ENCODE peak calls at places on chromosomes 2 and 18, in ten cellular contexts. M is tibial artery, V is osteoblast, W is endothelial cell of umbilical vein, Z is upper lobe of right lung, F is adrenal gland, Q is sigmoid colon, E is Panc1, D is ovary, H is stomach. I is an unnamed sample. For H3K4me1 and H3K27me3, the result is how much of the 10 kb centered on the place peaks cover.

GRCh38 chr2:170271340-170271739 is 93.4 kb downstream of the MYO3B start:
- DNase-seq in M (no peak), V (no peak), W (no peak), Z (no peak), F (no peak), Q (no peak), E (no peak), D (no peak), H (no peak), I (no peak)

GRCh38 chr2:217277646-217278048 is 417.8 kb upstream of the TNP1 start:
- DNase-seq in M (no peak), V (peak), W (peak), Z (no peak), F (peak), Q (peak), E (no peak), D (no peak), H (no peak), I (no peak)

GRCh38 chr2:101517753-101518152 is 42.8 kb upstream of the RFX8 start:
- DNase-seq in M (no peak), V (peak), W (no peak), Z (no peak), F (no peak), Q (no peak), E (no peak), D (no peak), H (no peak), I (no peak)

GRCh38 chr2:58991357-58991756 is 750.2 kb upstream of the FANCL start:
- DNase-seq in M (no peak), V (no peak), W (no peak), Z (no peak), F (no peak), Q (no peak), E (no peak), D (no peak), H (no peak), I (no peak)

GRCh38 chr2:121502246-121502645 is 28.4 kb upstream of the RNU4ATAC start:
- DNase-seq in M (no peak), V (no peak), W (no peak), Z (no peak), F (no peak), Q (no peak), E (no peak), D (no peak), H (no peak), I (no peak)

GRCh38 chr2:27960237-27960912 is 69.8 kb downstream of the BABAM2 start:
- DNase-seq in M (no peak), V (peak), W (peak), Z (no peak), F (no peak), Q (no peak), E (no peak), D (no peak), H (no peak), I (no peak)

GRCh38 chr2:203436496-203436895 is 98.6 kb downstream of the RAPH1 start:
- DNase-seq in M (no peak), V (no peak), W (no peak), Z (no peak), F (no peak), Q (no peak), E (no peak), D (no peak), H (no peak), I (no peak)

GRCh38 chr18:76686737-76687231 is 135.6 kb upstream of the ZNF236 start:
- DNase-seq in M (peak), V (peak), W (peak), Z (no peak), F (peak), Q (peak), E (peak), D (peak), H (peak), I (peak)

GRCh38 chr2:132403176-132403575 is 13.4 kb upstream of the GPR39 start:
- DNase-seq in M (no peak), V (no peak), W (no peak), Z (no peak), F (no peak), Q (no peak), E (no peak), D (no peak), H (no peak), I (no peak)

GRCh38 chr2:211351998-211352397 is 795.6 kb downstream of the CPS1 start:
- DNase-seq in M (no peak), V (peak), W (no peak), Z (no peak), F (no peak), Q (no peak), E (no peak), D (no peak), H (no peak), I (peak)

GRCh38 chr2:8028436-8028835 is 653.4 kb upstream of the ID2 start:
- DNase-seq in M (no peak), V (no peak), W (no peak), Z (no peak), F (no peak), Q (no peak), E (no peak), D (no peak), H (no peak), I (no peak)

GRCh38 chr2:44083054-44083453 is 85.6 kb upstream of the PPM1B start:
- DNase-seq in M (peak), V (no peak), W (no peak), Z (no peak), F (no peak), Q (no peak), E (no peak), D (no peak), H (no peak), I (no peak)

GRCh38 chr2:149357058-149357457 is 26.7 kb downstream of the LYPD6 start:
- DNase-seq in M (no peak), V (no peak), W (no peak), Z (no peak), F (no peak), Q (no peak), E (no peak), D (no peak), H (no peak), I (no peak)

GRCh38 chr2:24840962-24841945 is 48.0 kb downstream of the CENPO start:
- DNase-seq in M (no peak), V (peak), W (no peak), Z (no peak), F (no peak), Q (no peak), E (no peak), D (no peak), H (no peak), I (no peak)

GRCh38 chr2:117976581-117976980 is 37.3 kb downstream of the CCDC93 start:
- DNase-seq in M (no peak), V (no peak), W (no peak), Z (no peak), F (no peak), Q (no peak), E (no peak), D (no peak), H (no peak), I (no peak)

GRCh38 chr18:70720607-70721006 is 431.8 kb downstream of the SOCS6 start:
- DNase-seq in M (no peak), V (no peak), W (no peak), Z (no peak), F (no peak), Q (no peak), E (no peak), D (no peak), H (no peak), I (no peak)

GRCh38 chr2:15538792-15539191 is 22.3 kb downstream of the NBAS start:
- DNase-seq in M (no peak), V (no peak), W (no peak), Z (no peak), F (no peak), Q (no peak), E (no peak), D (no peak), H (no peak), I (no peak)

GRCh38 chr2:221513251-221513650 is 58.9 kb downstream of the EPHA4 start:
- DNase-seq in M (no peak), V (no peak), W (no peak), Z (no peak), F (no peak), Q (no peak), E (no peak), D (no peak), H (no peak), I (no peak)

GRCh38 chr2:65024149-65024829 is 31.9 kb upstream of the CEP68 start:
- DNase-seq in M (no peak), V (peak), W (no peak), Z (no peak), F (no peak), Q (no peak), E (no peak), D (no peak), H (no peak), I (no peak)

GRCh38 chr18:55579888-55580287 is 8.1 kb downstream of the TCF4 start:
- DNase-seq in M (no peak), V (no peak), W (no peak), Z (no peak), F (no peak), Q (no peak), E (no peak), D (no peak), H (no peak), I (no peak)

GRCh38 chr2:213085538-213085937 is 65.9 kb downstream of the IKZF2 start:
- DNase-seq in M (no peak), V (no peak), W (no peak), Z (no peak), F (no peak), Q (no peak), E (no peak), D (no peak), H (no peak), I (no peak)

GRCh38 chr2:152396051-152396511 is 61.1 kb downstream of the FMNL2 start:
- DNase-seq in M (no peak), V (peak), W (no peak), Z (no peak), F (no peak), Q (no peak), E (no peak), D (no peak), H (no peak), I (no peak)

GRCh38 chr2:152720794-152721193 is 2.4 kb downstream of the ARL6IP6 start:
- DNase-seq in M (no peak), V (no peak), W (no peak), Z (no peak), F (no peak), Q (no peak), E (no peak), D (no peak), H (no peak), I (no peak)

GRCh38 chr2:216412022-216412999 is at the start of gene SMARCAL1:
- DNase-seq in M (peak), V (peak), W (peak), Z (peak), F (peak), Q (peak), E (peak), D (peak), H (peak), I (peak)

GRCh38 chr2:25373269-25373981 is 31.7 kb upstream of the DNMT3A start:
- DNase-seq in M (peak), V (no peak), W (no peak), Z (peak), F (peak), Q (peak), E (no peak), D (no peak), H (peak), I (no peak)

GRCh38 chr2:30979822-30980245 is 158.4 kb downstream of the GALNT14 start:
- DNase-seq in M (peak), V (no peak), W (no peak), Z (no peak), F (peak), Q (peak), E (no peak), D (no peak), H (no peak), I (no peak)

GRCh38 chr2:11077411-11077810 is 77.9 kb upstream of the SLC66A3 start:
- DNase-seq in M (no peak), V (no peak), W (no peak), Z (no peak), F (peak), Q (no peak), E (no peak), D (no peak), H (no peak), I (no peak)

GRCh38 chr2:127080941-127081769 is 25.8 kb downstream of the BIN1 start:
- DNase-seq in M (no peak), V (peak), W (no peak), Z (peak), F (peak), Q (no peak), E (no peak), D (no peak), H (peak), I (no peak)

GRCh38 chr2:239178954-239179353 is 221.9 kb downstream of the HDAC4 start:
- DNase-seq in M (peak), V (no peak), W (no peak), Z (peak), F (peak), Q (peak), E (no peak), D (peak), H (no peak), I (no peak)

GRCh38 chr2:157500334-157500733 is 56.4 kb upstream of the CYTIP start:
- DNase-seq in M (no peak), V (no peak), W (no peak), Z (no peak), F (no peak), Q (no peak), E (no peak), D (no peak), H (no peak), I (no peak)

GRCh38 chr2:195595825-195596224 is 61.2 kb upstream of the SLC39A10 start:
- DNase-seq in M (no peak), V (no peak), W (no peak), Z (no peak), F (no peak), Q (no peak), E (no peak), D (no peak), H (no peak), I (no peak)

GRCh38 chr2:10048501-10049171 is 5.3 kb downstream of the KLF11 start:
- DNase-seq in M (no peak), V (peak), W (peak), Z (no peak), F (no peak), Q (no peak), E (no peak), D (peak), H (no peak), I (no peak)

GRCh38 chr2:27956895-27957294 is 66.4 kb downstream of the BABAM2 start:
- DNase-seq in M (no peak), V (no peak), W (no peak), Z (no peak), F (no peak), Q (no peak), E (no peak), D (no peak), H (no peak), I (no peak)

GRCh38 chr2:65361623-65362022 is 70.8 kb downstream of the SPRED2 start:
- DNase-seq in M (no peak), V (peak), W (no peak), Z (no peak), F (no peak), Q (no peak), E (no peak), D (no peak), H (no peak), I (no peak)

GRCh38 chr2:75491129-75491753 is 69.5 kb downstream of the EVA1A start:
- DNase-seq in M (no peak), V (peak), W (no peak), Z (no peak), F (no peak), Q (no peak), E (no peak), D (no peak), H (no peak), I (no peak)

DNA sequence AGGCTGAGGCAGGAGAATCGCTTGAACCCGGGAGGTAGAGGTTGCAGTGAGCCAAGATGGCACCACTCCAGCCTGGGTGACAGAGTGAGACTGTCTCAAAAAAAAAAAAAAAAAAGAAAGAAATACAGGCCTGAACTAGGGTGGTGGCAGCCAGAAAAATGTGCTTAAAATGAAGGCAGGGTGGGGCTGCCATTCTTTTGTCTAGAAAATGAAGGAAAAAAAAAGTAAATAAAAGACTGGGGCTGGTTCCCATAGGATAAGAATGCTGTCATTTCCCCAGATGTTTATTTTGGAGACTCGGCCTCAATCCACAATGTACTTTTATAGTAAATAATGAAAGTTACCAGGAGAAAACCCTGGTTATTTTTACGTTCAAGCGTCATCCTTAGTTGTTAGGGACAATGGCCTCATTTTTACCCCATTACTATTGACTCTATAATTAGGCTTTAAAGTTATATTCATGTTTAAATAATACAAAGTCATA is 58.9 kb downstream of the ATP8B1 start:
- DNase-seq in M (no peak), V (peak), W (peak), Z (no peak), F (no peak), Q (no peak), E (no peak), D (no peak), H (peak), I (peak)
- H3K4me1 ChIP-seq in M (under half), V (under half), W (under half), Z (under half), F (under half), Q (under half), E (under half), D (under half), H (half or more), I (half or more)

GRCh38 chr2:240725266-240726060 is 33.8 kb downstream of the AQP12A start:
- DNase-seq in M (no peak), V (no peak), W (no peak), Z (no peak), F (no peak), Q (no peak), E (no peak), D (no peak), H (no peak), I (no peak)
- H3K27me3 ChIP-seq in M (under half), V (under half), W (under half), Z (under half), F (under half), Q (under half), E (under half), D (under half), H (under half), I (under half)

GRCh38 chr2:47721296-47721695 is 61.6 kb upstream of the MSH6 start:
- DNase-seq in M (no peak), V (no peak), W (no peak), Z (no peak), F (no peak), Q (no peak), E (no peak), D (no peak), H (no peak), I (no peak)
- TF ChIP-seq CTCF in M (no peak), V (no peak), W (no peak), Z (no peak), F (no peak), Q (no peak), E (no peak), D (no peak), H (no peak), I (no peak)

GRCh38 chr2:134276381-134277172 is 22.7 kb downstream of the MGAT5 start:
- DNase-seq in M (no peak), V (no peak), W (no peak), Z (no peak), F (no peak), Q (no peak), E (no peak), D (no peak), H (no peak), I (no peak)

GRCh38 chr2:134271758-134272157 is 17.9 kb downstream of the MGAT5 start:
- DNase-seq in M (no peak), V (no peak), W (no peak), Z (no peak), F (no peak), Q (no peak), E (no peak), D (no peak), H (no peak), I (no peak)

GRCh38 chr2:134272831-134273230 is 19.0 kb downstream of the MGAT5 start:
- DNase-seq in M (no peak), V (no peak), W (no peak), Z (no peak), F (no peak), Q (no peak), E (no peak), D (no peak), H (no peak), I (no peak)

GRCh38 chr2:134275058-134275862 is 21.4 kb downstream of the MGAT5 start:
- DNase-seq in M (no peak), V (no peak), W (no peak), Z (no peak), F (no peak), Q (no peak), E (no peak), D (no peak), H (no peak), I (no peak)

GRCh38 chr2:134273240-134273983 is 19.5 kb downstream of the MGAT5 start:
- DNase-seq in M (no peak), V (no peak), W (no peak), Z (no peak), F (no peak), Q (no peak), E (no peak), D (no peak), H (no peak), I (no peak)
- H3K4me1 ChIP-seq in M (under half), V (under half), W (under half), Z (under half), F (under half), Q (under half), E (under half), D (under half), H (under half), I (under half)

DNA sequence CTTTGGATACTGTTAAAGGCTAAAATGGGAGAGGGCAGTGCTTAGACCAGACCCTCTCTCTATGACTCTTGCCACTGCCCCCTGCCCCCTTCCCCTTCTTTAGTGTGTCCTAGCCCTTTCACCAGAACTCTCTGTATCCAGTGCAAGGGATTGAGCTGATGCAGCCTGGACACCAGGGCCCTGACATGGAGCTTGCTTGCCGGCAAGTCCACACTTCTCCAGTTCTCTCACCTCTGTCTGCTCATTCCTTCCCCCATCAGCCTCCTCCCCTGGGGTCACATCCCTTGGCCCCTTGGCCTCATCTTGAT is 1.5 kb upstream of the WNT6 start:
- DNase-seq in M (peak), V (peak), W (no peak), Z (peak), F (no peak), Q (peak), E (no peak), D (no peak), H (no peak), I (no peak)
- H3K27me3 ChIP-seq in M (under half), V (half or more), W (half or more), Z (half or more), F (under half), Q (under half), E (under half), D (under half), H (under half), I (half or more)

DNA sequence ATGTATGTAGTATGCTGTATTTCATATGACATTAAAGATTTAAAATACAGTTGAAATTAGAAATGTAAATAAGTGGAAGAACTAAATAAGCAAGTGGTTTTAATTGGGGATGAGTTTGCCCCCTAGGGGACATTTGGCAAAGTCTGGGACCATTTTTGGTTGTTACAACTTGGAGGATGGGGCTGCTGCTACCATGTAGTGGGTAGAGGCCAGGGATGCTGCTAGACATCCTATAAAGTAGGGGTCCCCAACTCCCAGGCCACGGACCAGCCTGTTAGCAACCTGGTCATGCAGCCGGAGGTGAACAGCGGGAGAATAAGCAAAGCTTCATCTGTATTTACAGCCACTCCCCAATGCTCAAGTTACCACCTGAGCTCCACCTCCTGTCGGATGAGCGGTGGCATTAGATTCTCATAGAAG is 27.9 kb upstream of the ASNSD1 start:
- DNase-seq in M (no peak), V (no peak), W (peak), Z (no peak), F (no peak), Q (no peak), E (no peak), D (no peak), H (no peak), I (peak)
- TF ChIP-seq CTCF in M (no peak), V (peak), W (peak), Z (peak), F (peak), Q (no peak), E (peak), D (no peak), H (no peak), I (peak)

GRCh38 chr2:6917071-6917760 is at the start of gene RNF144A:
- DNase-seq in M (no peak), V (peak), W (peak), Z (peak), F (no peak), Q (peak), E (no peak), D (peak), H (peak), I (peak)
- H3K4me1 ChIP-seq in M (under half), V (under half), W (under half), Z (under half), F (under half), Q (under half), E (under half), D (under half), H (under half), I (under half)

DNA sequence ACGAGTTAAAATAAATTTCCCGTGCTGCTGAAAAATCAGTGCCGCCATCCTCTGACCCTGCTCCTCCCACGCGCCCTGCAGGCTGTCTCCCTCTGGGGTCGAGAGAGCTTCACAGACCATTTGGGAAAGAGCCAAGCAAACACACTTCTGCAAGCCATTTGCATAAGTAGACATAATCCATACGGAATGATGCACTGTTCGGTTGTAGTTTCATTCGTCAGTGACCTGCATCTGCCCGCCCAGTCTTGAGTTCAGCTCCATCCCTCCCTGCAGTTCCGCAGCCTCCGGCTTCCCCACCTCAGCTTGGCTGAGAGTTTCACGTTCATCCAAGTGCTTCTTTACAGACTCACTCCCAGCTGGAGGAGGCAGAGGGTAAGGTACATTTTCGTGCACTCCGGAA is 69.6 kb downstream of the TRAPPC12 start:
- DNase-seq in M (no peak), V (peak), W (no peak), Z (no peak), F (peak), Q (no peak), E (no peak), D (no peak), H (no peak), I (no peak)
- H3K27me3 ChIP-seq in M (under half), V (under half), W (under half), Z (under half), F (under half), Q (under half), E (under half), D (under half), H (under half), I (under half)